ENCODE peak calls at places on chromosomes 16 and 17, in six cellular contexts. L is natural killer cell; R is RWPE2; H is pancreas; K is activated T-cell treated with anti-CD3 and anti-CD28 coated beads, Interleukin-2, amount 50 U/mL, for 72 hours; X is left lung. F is an unnamed sample.

GRCh38 chr16:65070831-65071230 is 51.0 kb downstream of the CDH11 start:
- ATAC-seq in L (no peak), R (peak), H (peak), K (no peak), X (peak), F (peak)

GRCh38 chr17:10460062-10460461 is 9.3 kb downstream of the MYH4 start:
- ATAC-seq in L (no peak), R (no peak), H (no peak), K (no peak), X (no peak), F (no peak)

GRCh38 chr16:16879567-16880251 is 500.8 kb downstream of the NPIPA7 start:
- ATAC-seq in L (no peak), R (no peak), H (no peak), K (no peak), X (no peak), F (no peak)

GRCh38 chr17:81939881-81940385 is 2.8 kb upstream of the PYCR1 start:
- ATAC-seq in L (no peak), R (no peak), H (no peak), K (no peak), X (no peak), F (peak)

GRCh38 chr17:63413128-63413527 is 33.0 kb downstream of the CYB561 start:
- ATAC-seq in L (no peak), R (no peak), H (no peak), K (no peak), X (no peak), F (no peak)

GRCh38 chr16:65176603-65177002 is 54.7 kb upstream of the CDH11 start:
- ATAC-seq in L (no peak), R (no peak), H (peak), K (no peak), X (peak), F (no peak)

GRCh38 chr17:8314797-8315739 is 5.0 kb downstream of the ARHGEF15 start:
- ATAC-seq in L (no peak), R (peak), H (peak), K (no peak), X (peak), F (no peak)

GRCh38 chr17:338442-339192 is 14.0 kb downstream of the RPH3AL start:
- ATAC-seq in L (no peak), R (no peak), H (peak), K (no peak), X (peak), F (peak)

GRCh38 chr17:49229805-49230600 is 584 bp downstream of the PHOSPHO1 start:
- ATAC-seq in L (no peak), R (no peak), H (no peak), K (no peak), X (no peak), F (peak)

GRCh38 chr17:19269102-19269501 is 31.9 kb downstream of the EPN2 start:
- ATAC-seq in L (no peak), R (no peak), H (peak), K (no peak), X (peak), F (no peak)

GRCh38 chr17:38577645-38578173 is 28.0 kb downstream of the SRCIN1 start:
- ATAC-seq in L (no peak), R (no peak), H (no peak), K (no peak), X (no peak), F (no peak)

GRCh38 chr16:23508589-23509440 is 1.5 kb downstream of the GGA2 start:
- ATAC-seq in L (no peak), R (peak), H (peak), K (no peak), X (peak), F (no peak)

GRCh38 chr16:85531516-85531915 is 81.6 kb upstream of the GSE1 start:
- ATAC-seq in L (no peak), R (no peak), H (no peak), K (no peak), X (no peak), F (no peak)

GRCh38 chr16:18958621-18959578 is 24.8 kb upstream of the TMC7 start:
- ATAC-seq in L (no peak), R (peak), H (no peak), K (peak), X (no peak), F (peak)

GRCh38 chr16:58124601-58124915 is 4.6 kb downstream of the CFAP20 start:
- ATAC-seq in L (no peak), R (no peak), H (no peak), K (no peak), X (no peak), F (peak)

GRCh38 chr17:43900858-43901754 is 6.2 kb downstream of the MPP2 start:
- ATAC-seq in L (no peak), R (no peak), H (peak), K (no peak), X (peak), F (no peak)

GRCh38 chr16:81720973-81721907 is 57.9 kb upstream of the PLCG2 start:
- ATAC-seq in L (no peak), R (no peak), H (no peak), K (no peak), X (no peak), F (no peak)

GRCh38 chr16:85056211-85056748 is 28.7 kb downstream of the KIAA0513 start:
- ATAC-seq in L (no peak), R (no peak), H (peak), K (no peak), X (peak), F (no peak)

GRCh38 chr17:50768348-50768761 is 1.0 kb upstream of the ANKRD40CL start:
- ATAC-seq in L (no peak), R (peak), H (peak), K (no peak), X (peak), F (peak)

F was measured in esophagus mucosa.